ENCODE peak calls at places on chromosomes 11 and 22, in eight cellular contexts. One of them, this sample, is unnamed.

GRCh38 chr11:15497366-15497765 is 382.6 kb downstream of the INSC start:
- DNase-seq in glutamatergic neuron: no peak
- DNase-seq in GM12892: no peak
- DNase-seq in stimulated activated CD4-positive, alpha-beta T cell treated with anti-CD3 and anti-CD28 coated beads, Interleukin-1b, Interleukin-23, amount 100 ng/mL, for 4 hours: no peak
- DNase-seq in NCI-H1694: no peak
- DNase-seq in activated CD4-positive, alpha-beta T cell treated with anti-CD3 and anti-CD28 coated beads, Interleukin-2, amount 50 U/mL, for 24 hours: no peak
- DNase-seq in brain microvascular endothelial cell: no peak
- DNase-seq in Right ventricle myocardium inferior: no peak
- DNase-seq in this sample: no peak

GRCh38 chr22:19806213-19807160 is 45.9 kb downstream of the TBX1 start:
- DNase-seq in glutamatergic neuron: no peak
- DNase-seq in GM12892: no peak
- DNase-seq in stimulated activated CD4-positive, alpha-beta T cell treated with anti-CD3 and anti-CD28 coated beads, Interleukin-1b, Interleukin-23, amount 100 ng/mL, for 4 hours: no peak
- DNase-seq in NCI-H1694: no peak
- DNase-seq in activated CD4-positive, alpha-beta T cell treated with anti-CD3 and anti-CD28 coated beads, Interleukin-2, amount 50 U/mL, for 24 hours: no peak
- DNase-seq in brain microvascular endothelial cell: no peak
- DNase-seq in Right ventricle myocardium inferior: peak; percentile 63
- DNase-seq in this sample: no peak

GRCh38 chr11:36312593-36312990 is 16.5 kb downstream of the PRR5L start:
- DNase-seq in glutamatergic neuron: no peak
- DNase-seq in GM12892: no peak
- DNase-seq in stimulated activated CD4-positive, alpha-beta T cell treated with anti-CD3 and anti-CD28 coated beads, Interleukin-1b, Interleukin-23, amount 100 ng/mL, for 4 hours: no peak
- DNase-seq in NCI-H1694: no peak
- DNase-seq in activated CD4-positive, alpha-beta T cell treated with anti-CD3 and anti-CD28 coated beads, Interleukin-2, amount 50 U/mL, for 24 hours: no peak
- DNase-seq in brain microvascular endothelial cell: peak; percentile 79
- DNase-seq in Right ventricle myocardium inferior: no peak
- DNase-seq in this sample: peak; percentile 57

GRCh38 chr11:724733-725386 is 18.8 kb downstream of the EPS8L2 start:
- DNase-seq in glutamatergic neuron: no peak
- DNase-seq in GM12892: no peak
- DNase-seq in stimulated activated CD4-positive, alpha-beta T cell treated with anti-CD3 and anti-CD28 coated beads, Interleukin-1b, Interleukin-23, amount 100 ng/mL, for 4 hours: no peak
- DNase-seq in NCI-H1694: no peak
- DNase-seq in activated CD4-positive, alpha-beta T cell treated with anti-CD3 and anti-CD28 coated beads, Interleukin-2, amount 50 U/mL, for 24 hours: no peak
- DNase-seq in brain microvascular endothelial cell: no peak
- DNase-seq in Right ventricle myocardium inferior: no peak
- DNase-seq in this sample: no peak

GRCh38 chr22:24231706-24232105 is 13.2 kb downstream of the GGT5 start:
- DNase-seq in glutamatergic neuron: no peak
- DNase-seq in GM12892: no peak
- DNase-seq in stimulated activated CD4-positive, alpha-beta T cell treated with anti-CD3 and anti-CD28 coated beads, Interleukin-1b, Interleukin-23, amount 100 ng/mL, for 4 hours: no peak
- DNase-seq in NCI-H1694: no peak
- DNase-seq in activated CD4-positive, alpha-beta T cell treated with anti-CD3 and anti-CD28 coated beads, Interleukin-2, amount 50 U/mL, for 24 hours: no peak
- DNase-seq in brain microvascular endothelial cell: no peak
- DNase-seq in Right ventricle myocardium inferior: no peak
- DNase-seq in this sample: no peak

GRCh38 chr22:44369916-44370804 is 57.4 kb upstream of the SHISAL1 start:
- DNase-seq in glutamatergic neuron: peak; percentile 32
- DNase-seq in GM12892: no peak
- DNase-seq in stimulated activated CD4-positive, alpha-beta T cell treated with anti-CD3 and anti-CD28 coated beads, Interleukin-1b, Interleukin-23, amount 100 ng/mL, for 4 hours: no peak
- DNase-seq in NCI-H1694: no peak
- DNase-seq in activated CD4-positive, alpha-beta T cell treated with anti-CD3 and anti-CD28 coated beads, Interleukin-2, amount 50 U/mL, for 24 hours: no peak
- DNase-seq in brain microvascular endothelial cell: no peak
- DNase-seq in Right ventricle myocardium inferior: no peak
- DNase-seq in this sample: no peak

GRCh38 chr22:23264610-23265388 is 84.5 kb downstream of the BCR start:
- DNase-seq in glutamatergic neuron: no peak
- DNase-seq in GM12892: no peak
- DNase-seq in stimulated activated CD4-positive, alpha-beta T cell treated with anti-CD3 and anti-CD28 coated beads, Interleukin-1b, Interleukin-23, amount 100 ng/mL, for 4 hours: no peak
- DNase-seq in NCI-H1694: no peak
- DNase-seq in activated CD4-positive, alpha-beta T cell treated with anti-CD3 and anti-CD28 coated beads, Interleukin-2, amount 50 U/mL, for 24 hours: no peak
- DNase-seq in brain microvascular endothelial cell: no peak
- DNase-seq in Right ventricle myocardium inferior: no peak
- DNase-seq in this sample: no peak

GRCh38 chr22:28903719-28904118 is 20.3 kb downstream of the ZNRF3 start:
- DNase-seq in glutamatergic neuron: no peak
- DNase-seq in GM12892: no peak
- DNase-seq in stimulated activated CD4-positive, alpha-beta T cell treated with anti-CD3 and anti-CD28 coated beads, Interleukin-1b, Interleukin-23, amount 100 ng/mL, for 4 hours: no peak
- DNase-seq in NCI-H1694: no peak
- DNase-seq in activated CD4-positive, alpha-beta T cell treated with anti-CD3 and anti-CD28 coated beads, Interleukin-2, amount 50 U/mL, for 24 hours: no peak
- DNase-seq in brain microvascular endothelial cell: no peak
- DNase-seq in Right ventricle myocardium inferior: no peak
- DNase-seq in this sample: no peak

GRCh38 chr11:105937738-105938137 is 84.3 kb downstream of the MSANTD4 start:
- DNase-seq in glutamatergic neuron: no peak
- DNase-seq in GM12892: no peak
- DNase-seq in stimulated activated CD4-positive, alpha-beta T cell treated with anti-CD3 and anti-CD28 coated beads, Interleukin-1b, Interleukin-23, amount 100 ng/mL, for 4 hours: no peak
- DNase-seq in NCI-H1694: no peak
- DNase-seq in activated CD4-positive, alpha-beta T cell treated with anti-CD3 and anti-CD28 coated beads, Interleukin-2, amount 50 U/mL, for 24 hours: no peak
- DNase-seq in brain microvascular endothelial cell: peak; percentile 29
- DNase-seq in Right ventricle myocardium inferior: no peak
- DNase-seq in this sample: no peak

GRCh38 chr11:94283678-94284077 is 20.7 kb upstream of the IZUMO1R start:
- DNase-seq in glutamatergic neuron: no peak
- DNase-seq in GM12892: no peak
- DNase-seq in stimulated activated CD4-positive, alpha-beta T cell treated with anti-CD3 and anti-CD28 coated beads, Interleukin-1b, Interleukin-23, amount 100 ng/mL, for 4 hours: no peak
- DNase-seq in NCI-H1694: peak; percentile 24
- DNase-seq in activated CD4-positive, alpha-beta T cell treated with anti-CD3 and anti-CD28 coated beads, Interleukin-2, amount 50 U/mL, for 24 hours: no peak
- DNase-seq in brain microvascular endothelial cell: no peak
- DNase-seq in Right ventricle myocardium inferior: no peak
- DNase-seq in this sample: no peak

GRCh38 chr11:102468636-102469195 is 16.2 kb upstream of the TMEM123 start:
- DNase-seq in glutamatergic neuron: no peak
- DNase-seq in GM12892: no peak
- DNase-seq in stimulated activated CD4-positive, alpha-beta T cell treated with anti-CD3 and anti-CD28 coated beads, Interleukin-1b, Interleukin-23, amount 100 ng/mL, for 4 hours: no peak
- DNase-seq in NCI-H1694: no peak
- DNase-seq in activated CD4-positive, alpha-beta T cell treated with anti-CD3 and anti-CD28 coated beads, Interleukin-2, amount 50 U/mL, for 24 hours: no peak
- DNase-seq in brain microvascular endothelial cell: no peak
- DNase-seq in Right ventricle myocardium inferior: no peak
- DNase-seq in this sample: no peak

GRCh38 chr11:65112551-65113360 is 1.1 kb downstream of the TM7SF2 start:
- DNase-seq in glutamatergic neuron: peak; percentile 80
- DNase-seq in GM12892: peak; percentile 75
- DNase-seq in stimulated activated CD4-positive, alpha-beta T cell treated with anti-CD3 and anti-CD28 coated beads, Interleukin-1b, Interleukin-23, amount 100 ng/mL, for 4 hours: peak; percentile 67
- DNase-seq in NCI-H1694: peak; percentile 29
- DNase-seq in activated CD4-positive, alpha-beta T cell treated with anti-CD3 and anti-CD28 coated beads, Interleukin-2, amount 50 U/mL, for 24 hours: peak; percentile 57
- DNase-seq in brain microvascular endothelial cell: no peak
- DNase-seq in Right ventricle myocardium inferior: peak; percentile 78
- DNase-seq in this sample: peak; percentile 31

GRCh38 chr22:37726240-37726887 is 29.5 kb downstream of the TRIOBP start:
- DNase-seq in glutamatergic neuron: no peak
- DNase-seq in GM12892: no peak
- DNase-seq in stimulated activated CD4-positive, alpha-beta T cell treated with anti-CD3 and anti-CD28 coated beads, Interleukin-1b, Interleukin-23, amount 100 ng/mL, for 4 hours: no peak
- DNase-seq in NCI-H1694: no peak
- DNase-seq in activated CD4-positive, alpha-beta T cell treated with anti-CD3 and anti-CD28 coated beads, Interleukin-2, amount 50 U/mL, for 24 hours: no peak
- DNase-seq in brain microvascular endothelial cell: peak; percentile 20
- DNase-seq in Right ventricle myocardium inferior: no peak
- DNase-seq in this sample: peak; percentile 23

GRCh38 chr11:4839851-4840549 is 9.0 kb downstream of the OR51S1 start:
- DNase-seq in glutamatergic neuron: no peak
- DNase-seq in GM12892: no peak
- DNase-seq in stimulated activated CD4-positive, alpha-beta T cell treated with anti-CD3 and anti-CD28 coated beads, Interleukin-1b, Interleukin-23, amount 100 ng/mL, for 4 hours: no peak
- DNase-seq in NCI-H1694: no peak
- DNase-seq in activated CD4-positive, alpha-beta T cell treated with anti-CD3 and anti-CD28 coated beads, Interleukin-2, amount 50 U/mL, for 24 hours: no peak
- DNase-seq in brain microvascular endothelial cell: no peak
- DNase-seq in Right ventricle myocardium inferior: no peak
- DNase-seq in this sample: peak; percentile 3

GRCh38 chr11:133619973-133620372 is 87.7 kb upstream of the OPCML start:
- DNase-seq in glutamatergic neuron: no peak
- DNase-seq in GM12892: no peak
- DNase-seq in stimulated activated CD4-positive, alpha-beta T cell treated with anti-CD3 and anti-CD28 coated beads, Interleukin-1b, Interleukin-23, amount 100 ng/mL, for 4 hours: no peak
- DNase-seq in NCI-H1694: no peak
- DNase-seq in activated CD4-positive, alpha-beta T cell treated with anti-CD3 and anti-CD28 coated beads, Interleukin-2, amount 50 U/mL, for 24 hours: no peak
- DNase-seq in brain microvascular endothelial cell: no peak
- DNase-seq in Right ventricle myocardium inferior: no peak
- DNase-seq in this sample: no peak

GRCh38 chr11:118915396-118915795 is 10.3 kb downstream of the BCL9L start:
- DNase-seq in glutamatergic neuron: no peak
- DNase-seq in GM12892: no peak
- DNase-seq in stimulated activated CD4-positive, alpha-beta T cell treated with anti-CD3 and anti-CD28 coated beads, Interleukin-1b, Interleukin-23, amount 100 ng/mL, for 4 hours: no peak
- DNase-seq in NCI-H1694: no peak
- DNase-seq in activated CD4-positive, alpha-beta T cell treated with anti-CD3 and anti-CD28 coated beads, Interleukin-2, amount 50 U/mL, for 24 hours: no peak
- DNase-seq in brain microvascular endothelial cell: no peak
- DNase-seq in Right ventricle myocardium inferior: peak; percentile 59
- DNase-seq in this sample: no peak

GRCh38 chr11:46385169-46386004 is 3.9 kb downstream of the MDK start:
- DNase-seq in glutamatergic neuron: no peak
- DNase-seq in GM12892: no peak
- DNase-seq in stimulated activated CD4-positive, alpha-beta T cell treated with anti-CD3 and anti-CD28 coated beads, Interleukin-1b, Interleukin-23, amount 100 ng/mL, for 4 hours: no peak
- DNase-seq in NCI-H1694: no peak
- DNase-seq in activated CD4-positive, alpha-beta T cell treated with anti-CD3 and anti-CD28 coated beads, Interleukin-2, amount 50 U/mL, for 24 hours: no peak
- DNase-seq in brain microvascular endothelial cell: no peak
- DNase-seq in Right ventricle myocardium inferior: peak; percentile 73
- DNase-seq in this sample: no peak

GRCh38 chr22:37544955-37545702 is 15.2 kb upstream of the CDC42EP1 start:
- DNase-seq in glutamatergic neuron: peak; percentile 73
- DNase-seq in GM12892: no peak
- DNase-seq in stimulated activated CD4-positive, alpha-beta T cell treated with anti-CD3 and anti-CD28 coated beads, Interleukin-1b, Interleukin-23, amount 100 ng/mL, for 4 hours: peak; percentile 43
- DNase-seq in NCI-H1694: peak; percentile 32
- DNase-seq in activated CD4-positive, alpha-beta T cell treated with anti-CD3 and anti-CD28 coated beads, Interleukin-2, amount 50 U/mL, for 24 hours: peak; percentile 27
- DNase-seq in brain microvascular endothelial cell: peak; percentile 54
- DNase-seq in Right ventricle myocardium inferior: no peak
- DNase-seq in this sample: peak; percentile 85

GRCh38 chr11:26599421-26599820 is 27.4 kb upstream of the MUC15 start:
- DNase-seq in glutamatergic neuron: no peak
- DNase-seq in GM12892: no peak
- DNase-seq in stimulated activated CD4-positive, alpha-beta T cell treated with anti-CD3 and anti-CD28 coated beads, Interleukin-1b, Interleukin-23, amount 100 ng/mL, for 4 hours: no peak
- DNase-seq in NCI-H1694: no peak
- DNase-seq in activated CD4-positive, alpha-beta T cell treated with anti-CD3 and anti-CD28 coated beads, Interleukin-2, amount 50 U/mL, for 24 hours: no peak
- DNase-seq in brain microvascular endothelial cell: peak; percentile 84
- DNase-seq in Right ventricle myocardium inferior: no peak
- DNase-seq in this sample: peak; percentile 2

GRCh38 chr22:47586038-47586437 is 823.6 kb downstream of the TBC1D22A start:
- DNase-seq in glutamatergic neuron: no peak
- DNase-seq in GM12892: no peak
- DNase-seq in stimulated activated CD4-positive, alpha-beta T cell treated with anti-CD3 and anti-CD28 coated beads, Interleukin-1b, Interleukin-23, amount 100 ng/mL, for 4 hours: no peak
- DNase-seq in NCI-H1694: no peak
- DNase-seq in activated CD4-positive, alpha-beta T cell treated with anti-CD3 and anti-CD28 coated beads, Interleukin-2, amount 50 U/mL, for 24 hours: no peak
- DNase-seq in brain microvascular endothelial cell: no peak
- DNase-seq in Right ventricle myocardium inferior: no peak
- DNase-seq in this sample: peak; percentile 11

GRCh38 chr11:90434858-90435257 is 212.0 kb upstream of the CHORDC1 start:
- DNase-seq in glutamatergic neuron: no peak
- DNase-seq in GM12892: no peak
- DNase-seq in stimulated activated CD4-positive, alpha-beta T cell treated with anti-CD3 and anti-CD28 coated beads, Interleukin-1b, Interleukin-23, amount 100 ng/mL, for 4 hours: no peak
- DNase-seq in NCI-H1694: no peak
- DNase-seq in activated CD4-positive, alpha-beta T cell treated with anti-CD3 and anti-CD28 coated beads, Interleukin-2, amount 50 U/mL, for 24 hours: no peak
- DNase-seq in brain microvascular endothelial cell: peak; percentile 21
- DNase-seq in Right ventricle myocardium inferior: no peak
- DNase-seq in this sample: no peak

GRCh38 chr22:41687901-41688364 is 734 bp downstream of the SNU13 start:
- DNase-seq in glutamatergic neuron: no peak
- DNase-seq in GM12892: no peak
- DNase-seq in stimulated activated CD4-positive, alpha-beta T cell treated with anti-CD3 and anti-CD28 coated beads, Interleukin-1b, Interleukin-23, amount 100 ng/mL, for 4 hours: no peak
- DNase-seq in NCI-H1694: no peak
- DNase-seq in activated CD4-positive, alpha-beta T cell treated with anti-CD3 and anti-CD28 coated beads, Interleukin-2, amount 50 U/mL, for 24 hours: no peak
- DNase-seq in brain microvascular endothelial cell: no peak
- DNase-seq in Right ventricle myocardium inferior: no peak
- DNase-seq in this sample: peak; percentile 39

GRCh38 chr11:12416552-12416951 is 39.2 kb downstream of the PARVA start:
- DNase-seq in glutamatergic neuron: no peak
- DNase-seq in GM12892: no peak
- DNase-seq in stimulated activated CD4-positive, alpha-beta T cell treated with anti-CD3 and anti-CD28 coated beads, Interleukin-1b, Interleukin-23, amount 100 ng/mL, for 4 hours: no peak
- DNase-seq in NCI-H1694: no peak
- DNase-seq in activated CD4-positive, alpha-beta T cell treated with anti-CD3 and anti-CD28 coated beads, Interleukin-2, amount 50 U/mL, for 24 hours: no peak
- DNase-seq in brain microvascular endothelial cell: no peak
- DNase-seq in Right ventricle myocardium inferior: no peak
- DNase-seq in this sample: no peak

This sample was measured in myocyte.